ENCODE peak calls at places on chromosome 15, in eight cellular contexts. X is HuH-7; Y is effector CD4-positive, alpha-beta T cell; N is pons; F is fibroblast of pulmonary artery; D is T-helper 17 cell; B is NCI-H460; P is amygdala. Z is an unnamed sample.

GRCh38 chr15:44662478-44663409 is 718 bp downstream of the SPG11 start:
- DNase-seq in X (peak; percentile 43), Y (peak; percentile 79), N (peak; percentile 32), F (peak; percentile 64), D (peak; percentile 80), B (peak; percentile 47), P (no peak), Z (no peak)

GRCh38 chr15:77473328-77473727 is 52.6 kb downstream of the HMG20A start:
- DNase-seq in X (no peak), Y (no peak), N (no peak), F (no peak), D (no peak), B (no peak), P (no peak), Z (no peak)

GRCh38 chr15:31977812-31978662 is 52.3 kb upstream of the CHRNA7 start:
- DNase-seq in X (peak; percentile 61), Y (peak; percentile 30), N (peak; percentile 31), F (peak; percentile 36), D (no peak), B (peak; percentile 38), P (peak; percentile 22), Z (no peak)

GRCh38 chr15:57273366-57273765 is 102.9 kb upstream of the CGNL1 start:
- DNase-seq in X (no peak), Y (no peak), N (no peak), F (no peak), D (no peak), B (no peak), P (no peak), Z (no peak)

GRCh38 chr15:82113116-82113715 is 67.4 kb upstream of the MEX3B start:
- DNase-seq in X (no peak), Y (no peak), N (no peak), F (no peak), D (no peak), B (no peak), P (no peak), Z (no peak)

GRCh38 chr15:49832421-49832980 is 211.7 kb downstream of the DTWD1 start:
- DNase-seq in X (peak; percentile 23), Y (no peak), N (no peak), F (peak; percentile 34), D (no peak), B (peak; percentile 99), P (no peak), Z (no peak)

GRCh38 chr15:73926191-73927002 is at the start of gene LOXL1:
- DNase-seq in X (peak; percentile 81), Y (no peak), N (peak; percentile 20), F (peak; percentile 89), D (no peak), B (peak; percentile 62), P (no peak), Z (no peak)

GRCh38 chr15:47673343-47673761 is 44.0 kb upstream of the SEMA6D start:
- DNase-seq in X (no peak), Y (no peak), N (no peak), F (peak; percentile 58), D (no peak), B (no peak), P (no peak), Z (no peak)

GRCh38 chr15:100995471-100996430 is 76.6 kb downstream of the LRRK1 start:
- DNase-seq in X (no peak), Y (no peak), N (no peak), F (no peak), D (no peak), B (no peak), P (no peak), Z (no peak)

GRCh38 chr15:95470997-95471692 is 859.4 kb upstream of the NR2F2 start:
- DNase-seq in X (no peak), Y (no peak), N (no peak), F (peak; percentile 83), D (no peak), B (no peak), P (no peak), Z (no peak)

GRCh38 chr15:59918994-59919951 is 84.8 kb upstream of the FOXB1 start:
- DNase-seq in X (no peak), Y (no peak), N (no peak), F (peak; percentile 64), D (no peak), B (no peak), P (no peak), Z (no peak)

Z was measured in caudate nucleus.